ENCODE peak calls at places on chromosomes 5 and 9, in nine cellular contexts. One of them, this sample, is unnamed.
A peak's percentile ranks its signal among the peaks of the same experiment; 100 is the strongest.

GRCh38 chr5:127867006-127867788 is 164.0 kb downstream of the CCDC192 start:
- DNase-seq in astrocyte of the cerebellum: no peak
- DNase-seq in A673: no peak
- DNase-seq in astrocyte: no peak
- DNase-seq in mesothelial cell of epicardium: no peak
- DNase-seq in AG09309: no peak
- DNase-seq in fibroblast of lung: no peak
- DNase-seq in dorsolateral prefrontal cortex: no peak
- DNase-seq in kidney epithelial cell: no peak
- DNase-seq in this sample: no peak

GRCh38 chr9:133823189-133824105 is 85.3 kb upstream of the SARDH start:
- DNase-seq in astrocyte of the cerebellum: no peak
- DNase-seq in A673: no peak
- DNase-seq in astrocyte: no peak
- DNase-seq in mesothelial cell of epicardium: no peak
- DNase-seq in AG09309: no peak
- DNase-seq in fibroblast of lung: no peak
- DNase-seq in dorsolateral prefrontal cortex: no peak
- DNase-seq in kidney epithelial cell: no peak
- DNase-seq in this sample: no peak

GRCh38 chr5:100726116-100726515 is 177.0 kb downstream of the ST8SIA4 start:
- DNase-seq in astrocyte of the cerebellum: no peak
- DNase-seq in A673: no peak
- DNase-seq in astrocyte: no peak
- DNase-seq in mesothelial cell of epicardium: no peak
- DNase-seq in AG09309: no peak
- DNase-seq in fibroblast of lung: no peak
- DNase-seq in dorsolateral prefrontal cortex: no peak
- DNase-seq in kidney epithelial cell: no peak
- DNase-seq in this sample: no peak

GRCh38 chr9:94164756-94165549 is 80.7 kb downstream of the PTPDC1 start:
- DNase-seq in astrocyte of the cerebellum: no peak
- DNase-seq in A673: no peak
- DNase-seq in astrocyte: no peak
- DNase-seq in mesothelial cell of epicardium: no peak
- DNase-seq in AG09309: no peak
- DNase-seq in fibroblast of lung: no peak
- DNase-seq in dorsolateral prefrontal cortex: no peak
- DNase-seq in kidney epithelial cell: no peak
- DNase-seq in this sample: no peak

GRCh38 chr9:7403839-7404238 is 395.7 kb downstream of the DMAC1 start:
- DNase-seq in astrocyte of the cerebellum: no peak
- DNase-seq in A673: peak; percentile 19
- DNase-seq in astrocyte: no peak
- DNase-seq in mesothelial cell of epicardium: no peak
- DNase-seq in AG09309: no peak
- DNase-seq in fibroblast of lung: no peak
- DNase-seq in dorsolateral prefrontal cortex: no peak
- DNase-seq in kidney epithelial cell: no peak
- DNase-seq in this sample: no peak

GRCh38 chr9:116276651-116277121 is 123.1 kb downstream of the PAPPA start:
- DNase-seq in astrocyte of the cerebellum: no peak
- DNase-seq in A673: no peak
- DNase-seq in astrocyte: peak; percentile 12
- DNase-seq in mesothelial cell of epicardium: no peak
- DNase-seq in AG09309: no peak
- DNase-seq in fibroblast of lung: no peak
- DNase-seq in dorsolateral prefrontal cortex: no peak
- DNase-seq in kidney epithelial cell: no peak
- DNase-seq in this sample: no peak

GRCh38 chr9:109537288-109537687 is 39.2 kb upstream of the PTPN3 start:
- DNase-seq in astrocyte of the cerebellum: no peak
- DNase-seq in A673: no peak
- DNase-seq in astrocyte: no peak
- DNase-seq in mesothelial cell of epicardium: no peak
- DNase-seq in AG09309: no peak
- DNase-seq in fibroblast of lung: no peak
- DNase-seq in dorsolateral prefrontal cortex: no peak
- DNase-seq in kidney epithelial cell: no peak
- DNase-seq in this sample: no peak

GRCh38 chr5:134604908-134605307 is 27.7 kb downstream of the SAR1B start:
- DNase-seq in astrocyte of the cerebellum: no peak
- DNase-seq in A673: no peak
- DNase-seq in astrocyte: no peak
- DNase-seq in mesothelial cell of epicardium: no peak
- DNase-seq in AG09309: no peak
- DNase-seq in fibroblast of lung: no peak
- DNase-seq in dorsolateral prefrontal cortex: no peak
- DNase-seq in kidney epithelial cell: no peak
- DNase-seq in this sample: no peak

GRCh38 chr9:131436865-131437271 is 43.0 kb downstream of the PRRC2B start:
- DNase-seq in astrocyte of the cerebellum: no peak
- DNase-seq in A673: no peak
- DNase-seq in astrocyte: no peak
- DNase-seq in mesothelial cell of epicardium: no peak
- DNase-seq in AG09309: no peak
- DNase-seq in fibroblast of lung: no peak
- DNase-seq in dorsolateral prefrontal cortex: no peak
- DNase-seq in kidney epithelial cell: no peak
- DNase-seq in this sample: no peak

GRCh38 chr5:40486437-40487270 is 193.1 kb upstream of the PTGER4 start:
- DNase-seq in astrocyte of the cerebellum: no peak
- DNase-seq in A673: no peak
- DNase-seq in astrocyte: peak; percentile 55
- DNase-seq in mesothelial cell of epicardium: no peak
- DNase-seq in AG09309: no peak
- DNase-seq in fibroblast of lung: no peak
- DNase-seq in dorsolateral prefrontal cortex: no peak
- DNase-seq in kidney epithelial cell: no peak
- DNase-seq in this sample: no peak

GRCh38 chr5:16844952-16845351 is 91.1 kb downstream of the MYO10 start:
- DNase-seq in astrocyte of the cerebellum: no peak
- DNase-seq in A673: no peak
- DNase-seq in astrocyte: no peak
- DNase-seq in mesothelial cell of epicardium: no peak
- DNase-seq in AG09309: no peak
- DNase-seq in fibroblast of lung: no peak
- DNase-seq in dorsolateral prefrontal cortex: no peak
- DNase-seq in kidney epithelial cell: no peak
- DNase-seq in this sample: no peak

GRCh38 chr5:126100767-126101166 is 322.4 kb upstream of the GRAMD2B start:
- DNase-seq in astrocyte of the cerebellum: no peak
- DNase-seq in A673: peak; percentile 7
- DNase-seq in astrocyte: no peak
- DNase-seq in mesothelial cell of epicardium: no peak
- DNase-seq in AG09309: no peak
- DNase-seq in fibroblast of lung: no peak
- DNase-seq in dorsolateral prefrontal cortex: no peak
- DNase-seq in kidney epithelial cell: no peak
- DNase-seq in this sample: no peak

GRCh38 chr5:34959323-34959722 is 30.0 kb downstream of the DNAJC21 start:
- DNase-seq in astrocyte of the cerebellum: peak; percentile 24
- DNase-seq in A673: no peak
- DNase-seq in astrocyte: peak; percentile 70
- DNase-seq in mesothelial cell of epicardium: no peak
- DNase-seq in AG09309: peak; percentile 29
- DNase-seq in fibroblast of lung: peak; percentile 50
- DNase-seq in dorsolateral prefrontal cortex: no peak
- DNase-seq in kidney epithelial cell: peak; percentile 77
- DNase-seq in this sample: peak; percentile 35

GRCh38 chr9:126698251-126698650 is 84.5 kb downstream of the LMX1B start:
- DNase-seq in astrocyte of the cerebellum: no peak
- DNase-seq in A673: no peak
- DNase-seq in astrocyte: no peak
- DNase-seq in mesothelial cell of epicardium: no peak
- DNase-seq in AG09309: no peak
- DNase-seq in fibroblast of lung: no peak
- DNase-seq in dorsolateral prefrontal cortex: no peak
- DNase-seq in kidney epithelial cell: no peak
- DNase-seq in this sample: no peak

DNA sequence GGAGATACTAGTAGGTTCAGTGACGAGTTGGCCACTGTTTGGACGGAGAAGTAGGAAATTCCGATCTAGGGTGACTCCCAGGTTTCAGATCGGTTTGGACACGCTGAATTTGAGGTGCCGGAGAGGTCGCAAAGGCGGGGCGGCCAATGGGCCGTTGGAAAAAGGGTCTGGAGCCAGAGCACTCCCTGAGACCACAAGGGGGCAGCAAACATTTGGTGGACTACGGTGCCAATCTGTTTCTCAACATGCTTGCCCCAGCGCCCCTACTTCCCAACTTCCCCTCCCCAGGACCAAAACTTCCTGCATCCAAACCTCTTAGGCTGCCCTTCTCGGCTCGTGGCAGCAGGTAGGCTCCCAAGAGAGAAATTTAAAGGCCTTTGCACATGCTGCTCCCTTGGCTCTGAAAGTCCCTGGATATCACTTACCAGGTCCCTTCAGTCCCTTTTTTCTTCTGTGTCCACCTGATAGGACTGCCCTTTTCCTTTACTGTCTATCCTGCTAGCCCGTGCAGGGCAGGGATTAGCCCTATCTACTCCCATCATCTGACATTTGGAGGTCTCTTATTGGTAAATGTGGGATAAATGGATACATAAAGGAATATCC is 992 bp upstream of the RPP25L start:
- DNase-seq in astrocyte of the cerebellum: peak; percentile 35
- DNase-seq in A673: peak; percentile 86
- DNase-seq in astrocyte: peak; percentile 38
- DNase-seq in mesothelial cell of epicardium: peak; percentile 75
- DNase-seq in AG09309: peak; percentile 23
- DNase-seq in fibroblast of lung: peak; percentile 72
- DNase-seq in dorsolateral prefrontal cortex: peak; percentile 79
- DNase-seq in kidney epithelial cell: no peak
- DNase-seq in this sample: peak; percentile 63
- TF ChIP-seq CTCF in astrocyte of the cerebellum: peak; percentile 87
- TF ChIP-seq CTCF in A673: peak; percentile 91
- TF ChIP-seq CTCF in astrocyte: peak; percentile 82
- TF ChIP-seq CTCF in mesothelial cell of epicardium: peak; percentile 76
- TF ChIP-seq CTCF in AG09309: peak; percentile 89
- TF ChIP-seq CTCF in fibroblast of lung: peak; percentile 73
- TF ChIP-seq CTCF in dorsolateral prefrontal cortex: peak; percentile 86
- TF ChIP-seq CTCF in kidney epithelial cell: peak; percentile 82
- TF ChIP-seq CTCF in this sample: peak; percentile 92

GRCh38 chr5:163269624-163270023 is 167.8 kb upstream of the CCNG1 start:
- DNase-seq in astrocyte of the cerebellum: peak; percentile 22
- DNase-seq in A673: peak; percentile 66
- DNase-seq in astrocyte: peak; percentile 22
- DNase-seq in mesothelial cell of epicardium: no peak
- DNase-seq in AG09309: no peak
- DNase-seq in fibroblast of lung: no peak
- DNase-seq in dorsolateral prefrontal cortex: no peak
- DNase-seq in kidney epithelial cell: no peak
- DNase-seq in this sample: no peak
- TF ChIP-seq CTCF in astrocyte of the cerebellum: peak; percentile 50
- TF ChIP-seq CTCF in A673: peak; percentile 60
- TF ChIP-seq CTCF in astrocyte: peak; percentile 22
- TF ChIP-seq CTCF in mesothelial cell of epicardium: no peak
- TF ChIP-seq CTCF in AG09309: no peak
- TF ChIP-seq CTCF in fibroblast of lung: no peak
- TF ChIP-seq CTCF in dorsolateral prefrontal cortex: peak; percentile 22
- TF ChIP-seq CTCF in kidney epithelial cell: no peak
- TF ChIP-seq CTCF in this sample: no peak

DNA sequence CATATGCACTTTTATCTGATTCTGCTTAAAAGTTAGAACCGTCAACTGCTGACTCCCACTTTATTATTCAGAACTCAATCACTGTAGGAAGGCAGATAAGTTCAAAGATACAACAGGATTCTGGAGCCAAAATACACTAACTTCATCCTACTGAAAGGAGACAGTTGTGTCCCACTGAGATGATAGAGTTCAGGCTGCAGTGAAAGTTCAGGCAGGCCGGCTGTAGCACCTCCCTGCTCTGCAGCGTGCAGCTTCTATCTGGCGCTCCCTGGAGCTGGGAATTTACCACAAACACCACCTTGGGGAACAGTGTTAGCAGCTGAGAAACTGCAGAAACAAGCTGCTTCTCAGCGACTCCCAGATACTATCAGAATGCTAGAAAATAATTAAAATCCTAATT is 52.5 kb upstream of the CNTLN start:
- DNase-seq in astrocyte of the cerebellum: peak; percentile 20
- DNase-seq in A673: no peak
- DNase-seq in astrocyte: peak; percentile 48
- DNase-seq in mesothelial cell of epicardium: peak; percentile 44
- DNase-seq in AG09309: no peak
- DNase-seq in fibroblast of lung: peak; percentile 57
- DNase-seq in dorsolateral prefrontal cortex: no peak
- DNase-seq in kidney epithelial cell: no peak
- DNase-seq in this sample: no peak
- TF ChIP-seq CTCF in astrocyte of the cerebellum: peak; percentile 31
- TF ChIP-seq CTCF in A673: no peak
- TF ChIP-seq CTCF in astrocyte: no peak
- TF ChIP-seq CTCF in mesothelial cell of epicardium: no peak
- TF ChIP-seq CTCF in AG09309: no peak
- TF ChIP-seq CTCF in fibroblast of lung: peak; percentile 14
- TF ChIP-seq CTCF in dorsolateral prefrontal cortex: no peak
- TF ChIP-seq CTCF in kidney epithelial cell: peak; percentile 11
- TF ChIP-seq CTCF in this sample: no peak

GRCh38 chr9:69936427-69936826 is 107.2 kb upstream of the MAMDC2 start:
- DNase-seq in astrocyte of the cerebellum: no peak
- DNase-seq in A673: peak; percentile 6
- DNase-seq in astrocyte: peak; percentile 60
- DNase-seq in mesothelial cell of epicardium: no peak
- DNase-seq in AG09309: no peak
- DNase-seq in fibroblast of lung: peak; percentile 82
- DNase-seq in dorsolateral prefrontal cortex: no peak
- DNase-seq in kidney epithelial cell: no peak
- DNase-seq in this sample: peak; percentile 64

GRCh38 chr9:69933445-69933844 is 110.2 kb upstream of the MAMDC2 start:
- DNase-seq in astrocyte of the cerebellum: no peak
- DNase-seq in A673: no peak
- DNase-seq in astrocyte: no peak
- DNase-seq in mesothelial cell of epicardium: no peak
- DNase-seq in AG09309: no peak
- DNase-seq in fibroblast of lung: no peak
- DNase-seq in dorsolateral prefrontal cortex: no peak
- DNase-seq in kidney epithelial cell: no peak
- DNase-seq in this sample: no peak

GRCh38 chr9:69932901-69933300 is 110.7 kb upstream of the MAMDC2 start:
- DNase-seq in astrocyte of the cerebellum: no peak
- DNase-seq in A673: peak; percentile 60
- DNase-seq in astrocyte: no peak
- DNase-seq in mesothelial cell of epicardium: no peak
- DNase-seq in AG09309: no peak
- DNase-seq in fibroblast of lung: no peak
- DNase-seq in dorsolateral prefrontal cortex: no peak
- DNase-seq in kidney epithelial cell: no peak
- DNase-seq in this sample: no peak

GRCh38 chr9:69925452-69925851 is 104.8 kb downstream of the CFAP95 start:
- DNase-seq in astrocyte of the cerebellum: no peak
- DNase-seq in A673: no peak
- DNase-seq in astrocyte: no peak
- DNase-seq in mesothelial cell of epicardium: no peak
- DNase-seq in AG09309: no peak
- DNase-seq in fibroblast of lung: no peak
- DNase-seq in dorsolateral prefrontal cortex: no peak
- DNase-seq in kidney epithelial cell: no peak
- DNase-seq in this sample: no peak

DNA sequence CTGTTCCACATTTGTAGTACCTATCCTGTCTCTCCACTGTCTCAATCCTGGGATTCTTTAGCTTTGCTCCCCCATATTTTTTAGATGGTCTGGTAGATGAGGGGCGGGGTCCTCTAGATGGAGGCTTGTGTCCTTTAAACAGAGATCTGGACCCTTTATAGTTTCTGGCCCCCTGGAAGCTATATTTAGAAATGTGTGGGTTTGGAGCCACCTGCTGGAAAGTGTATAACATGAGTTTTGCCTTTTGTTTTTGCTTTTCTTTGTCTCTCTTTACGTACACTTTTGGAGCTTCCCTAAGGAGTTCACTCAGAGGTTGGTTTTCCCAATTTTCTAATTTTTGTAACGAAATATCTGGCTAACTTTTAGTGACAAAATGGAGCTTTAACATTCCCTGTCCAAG is 110.7 kb downstream of the CFAP95 start:
- DNase-seq in astrocyte of the cerebellum: no peak
- DNase-seq in A673: peak; percentile 43
- DNase-seq in astrocyte: no peak
- DNase-seq in mesothelial cell of epicardium: no peak
- DNase-seq in AG09309: no peak
- DNase-seq in fibroblast of lung: no peak
- DNase-seq in dorsolateral prefrontal cortex: no peak
- DNase-seq in kidney epithelial cell: no peak
- DNase-seq in this sample: no peak
- TF ChIP-seq CTCF in astrocyte of the cerebellum: peak; percentile 45
- TF ChIP-seq CTCF in A673: peak; percentile 60
- TF ChIP-seq CTCF in astrocyte: peak; percentile 47
- TF ChIP-seq CTCF in mesothelial cell of epicardium: no peak
- TF ChIP-seq CTCF in AG09309: peak; percentile 56
- TF ChIP-seq CTCF in fibroblast of lung: peak; percentile 17
- TF ChIP-seq CTCF in dorsolateral prefrontal cortex: peak; percentile 26
- TF ChIP-seq CTCF in kidney epithelial cell: peak; percentile 41
- TF ChIP-seq CTCF in this sample: peak; percentile 39

This sample was measured in HFF-Myc.